ENCODE peak calls at places on chromosome 1, in nine cellular contexts. One of them, this sample, is unnamed.

GRCh38 chr1:116880952-116881351 is 28.8 kb upstream of the PTGFRN start:
- DNase-seq in fibroblast of lung: peak
- DNase-seq in PC-3: no peak
- DNase-seq in colonic mucosa: no peak
- DNase-seq in dorsolateral prefrontal cortex: no peak
- DNase-seq in SK-N-SH: no peak
- DNase-seq in heart left ventricle: no peak
- DNase-seq in cardiac fibroblast: no peak
- DNase-seq in OCI-LY7: no peak
- DNase-seq in this sample: no peak

GRCh38 chr1:203200059-203200553 is 13.6 kb upstream of the CHI3L1 start:
- DNase-seq in cardiac fibroblast: peak
- DNase-seq in SK-N-SH: no peak
- DNase-seq in PC-3: no peak
- DNase-seq in dorsolateral prefrontal cortex: no peak
- DNase-seq in OCI-LY7: no peak
- DNase-seq in colonic mucosa: no peak
- DNase-seq in fibroblast of lung: peak
- DNase-seq in heart left ventricle: no peak
- DNase-seq in this sample: no peak

GRCh38 chr1:208132287-208132882 is 111.8 kb downstream of the PLXNA2 start:
- DNase-seq in OCI-LY7: peak
- DNase-seq in heart left ventricle: peak
- DNase-seq in PC-3: peak
- DNase-seq in colonic mucosa: peak
- DNase-seq in SK-N-SH: peak
- DNase-seq in fibroblast of lung: peak
- DNase-seq in cardiac fibroblast: peak
- DNase-seq in dorsolateral prefrontal cortex: no peak
- DNase-seq in this sample: peak

GRCh38 chr1:63969461-63969893 is 195.7 kb downstream of the ROR1 start:
- DNase-seq in dorsolateral prefrontal cortex: no peak
- DNase-seq in OCI-LY7: no peak
- DNase-seq in colonic mucosa: no peak
- DNase-seq in SK-N-SH: no peak
- DNase-seq in PC-3: peak
- DNase-seq in cardiac fibroblast: peak
- DNase-seq in fibroblast of lung: peak
- DNase-seq in heart left ventricle: no peak
- DNase-seq in this sample: no peak

GRCh38 chr1:239909894-239910293 is 181.8 kb upstream of the FMN2 start:
- DNase-seq in SK-N-SH: no peak
- DNase-seq in fibroblast of lung: peak
- DNase-seq in heart left ventricle: no peak
- DNase-seq in OCI-LY7: no peak
- DNase-seq in dorsolateral prefrontal cortex: peak
- DNase-seq in colonic mucosa: no peak
- DNase-seq in PC-3: no peak
- DNase-seq in cardiac fibroblast: peak
- DNase-seq in this sample: no peak

GRCh38 chr1:87594736-87595383 is 266.2 kb downstream of the LMO4 start:
- DNase-seq in heart left ventricle: no peak
- DNase-seq in cardiac fibroblast: peak
- DNase-seq in dorsolateral prefrontal cortex: no peak
- DNase-seq in colonic mucosa: peak
- DNase-seq in OCI-LY7: no peak
- DNase-seq in SK-N-SH: no peak
- DNase-seq in PC-3: no peak
- DNase-seq in fibroblast of lung: no peak
- DNase-seq in this sample: peak

GRCh38 chr1:198019126-198019525 is 102.0 kb downstream of the LHX9 start:
- DNase-seq in cardiac fibroblast: no peak
- DNase-seq in dorsolateral prefrontal cortex: no peak
- DNase-seq in SK-N-SH: no peak
- DNase-seq in fibroblast of lung: peak
- DNase-seq in colonic mucosa: no peak
- DNase-seq in heart left ventricle: no peak
- DNase-seq in PC-3: no peak
- DNase-seq in OCI-LY7: no peak
- DNase-seq in this sample: no peak

GRCh38 chr1:218462116-218462515 is 117.0 kb downstream of the TGFB2 start:
- DNase-seq in fibroblast of lung: no peak
- DNase-seq in PC-3: no peak
- DNase-seq in cardiac fibroblast: no peak
- DNase-seq in OCI-LY7: no peak
- DNase-seq in SK-N-SH: no peak
- DNase-seq in colonic mucosa: no peak
- DNase-seq in dorsolateral prefrontal cortex: no peak
- DNase-seq in heart left ventricle: no peak
- DNase-seq in this sample: no peak

GRCh38 chr1:206803221-206803730 is 31.0 kb upstream of the IL10 start:
- DNase-seq in heart left ventricle: no peak
- DNase-seq in PC-3: no peak
- DNase-seq in colonic mucosa: peak
- DNase-seq in fibroblast of lung: no peak
- DNase-seq in dorsolateral prefrontal cortex: no peak
- DNase-seq in SK-N-SH: no peak
- DNase-seq in cardiac fibroblast: no peak
- DNase-seq in OCI-LY7: peak
- DNase-seq in this sample: no peak

GRCh38 chr1:12335815-12336214 is 106.0 kb downstream of the VPS13D start:
- DNase-seq in colonic mucosa: no peak
- DNase-seq in SK-N-SH: no peak
- DNase-seq in cardiac fibroblast: no peak
- DNase-seq in OCI-LY7: no peak
- DNase-seq in dorsolateral prefrontal cortex: no peak
- DNase-seq in PC-3: no peak
- DNase-seq in fibroblast of lung: no peak
- DNase-seq in heart left ventricle: no peak
- DNase-seq in this sample: no peak

GRCh38 chr1:29136463-29136915 is 12.8 kb upstream of the TMEM200B start:
- DNase-seq in fibroblast of lung: peak
- DNase-seq in dorsolateral prefrontal cortex: no peak
- DNase-seq in cardiac fibroblast: no peak
- DNase-seq in OCI-LY7: no peak
- DNase-seq in SK-N-SH: peak
- DNase-seq in colonic mucosa: no peak
- DNase-seq in heart left ventricle: no peak
- DNase-seq in PC-3: peak
- DNase-seq in this sample: no peak

DNA sequence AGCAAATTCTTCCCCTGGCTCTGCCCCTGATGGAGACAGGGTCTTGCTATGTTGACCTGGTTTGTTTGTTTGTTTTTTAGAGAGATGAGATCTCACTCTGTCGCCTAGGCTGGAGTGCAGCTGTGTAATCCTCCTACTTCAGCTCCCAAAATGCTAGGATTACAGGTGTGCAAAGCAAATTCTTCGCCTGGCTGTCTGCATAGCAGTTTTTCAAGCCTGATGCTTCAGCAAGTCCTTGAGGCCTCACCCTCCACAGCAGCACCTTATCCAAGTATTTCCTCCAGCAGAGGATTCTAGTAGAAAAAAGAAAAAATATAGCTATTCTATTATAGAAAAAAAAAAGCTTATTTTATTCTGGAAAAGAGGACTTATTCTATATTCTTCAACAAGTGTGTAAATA is 15.1 kb upstream of the RPL5 start:
- DNase-seq in colonic mucosa: no peak
- DNase-seq in cardiac fibroblast: no peak
- DNase-seq in OCI-LY7: no peak
- DNase-seq in heart left ventricle: no peak
- DNase-seq in SK-N-SH: no peak
- DNase-seq in dorsolateral prefrontal cortex: no peak
- DNase-seq in PC-3: no peak
- DNase-seq in fibroblast of lung: no peak
- DNase-seq in this sample: no peak
- TF ChIP-seq CTCF in colonic mucosa: no peak
- TF ChIP-seq CTCF in cardiac fibroblast: no peak
- TF ChIP-seq CTCF in OCI-LY7: no peak
- TF ChIP-seq CTCF in heart left ventricle: no peak
- TF ChIP-seq CTCF in SK-N-SH: no peak
- TF ChIP-seq CTCF in dorsolateral prefrontal cortex: no peak
- TF ChIP-seq CTCF in PC-3: no peak
- TF ChIP-seq CTCF in fibroblast of lung: no peak
- TF ChIP-seq CTCF in this sample: no peak

GRCh38 chr1:24100945-24101737 is 10.8 kb downstream of the MYOM3 start:
- DNase-seq in SK-N-SH: no peak
- DNase-seq in heart left ventricle: no peak
- DNase-seq in colonic mucosa: no peak
- DNase-seq in fibroblast of lung: no peak
- DNase-seq in PC-3: no peak
- DNase-seq in dorsolateral prefrontal cortex: no peak
- DNase-seq in OCI-LY7: no peak
- DNase-seq in cardiac fibroblast: no peak
- DNase-seq in this sample: no peak
- H3K4me3 ChIP-seq in SK-N-SH: no peak
- H3K4me3 ChIP-seq in heart left ventricle: no peak
- H3K4me3 ChIP-seq in colonic mucosa: no peak
- H3K4me3 ChIP-seq in fibroblast of lung: no peak
- H3K4me3 ChIP-seq in PC-3: no peak
- H3K4me3 ChIP-seq in dorsolateral prefrontal cortex: no peak
- H3K4me3 ChIP-seq in OCI-LY7: no peak
- H3K4me3 ChIP-seq in cardiac fibroblast: no peak
- H3K4me3 ChIP-seq in this sample: no peak

DNA sequence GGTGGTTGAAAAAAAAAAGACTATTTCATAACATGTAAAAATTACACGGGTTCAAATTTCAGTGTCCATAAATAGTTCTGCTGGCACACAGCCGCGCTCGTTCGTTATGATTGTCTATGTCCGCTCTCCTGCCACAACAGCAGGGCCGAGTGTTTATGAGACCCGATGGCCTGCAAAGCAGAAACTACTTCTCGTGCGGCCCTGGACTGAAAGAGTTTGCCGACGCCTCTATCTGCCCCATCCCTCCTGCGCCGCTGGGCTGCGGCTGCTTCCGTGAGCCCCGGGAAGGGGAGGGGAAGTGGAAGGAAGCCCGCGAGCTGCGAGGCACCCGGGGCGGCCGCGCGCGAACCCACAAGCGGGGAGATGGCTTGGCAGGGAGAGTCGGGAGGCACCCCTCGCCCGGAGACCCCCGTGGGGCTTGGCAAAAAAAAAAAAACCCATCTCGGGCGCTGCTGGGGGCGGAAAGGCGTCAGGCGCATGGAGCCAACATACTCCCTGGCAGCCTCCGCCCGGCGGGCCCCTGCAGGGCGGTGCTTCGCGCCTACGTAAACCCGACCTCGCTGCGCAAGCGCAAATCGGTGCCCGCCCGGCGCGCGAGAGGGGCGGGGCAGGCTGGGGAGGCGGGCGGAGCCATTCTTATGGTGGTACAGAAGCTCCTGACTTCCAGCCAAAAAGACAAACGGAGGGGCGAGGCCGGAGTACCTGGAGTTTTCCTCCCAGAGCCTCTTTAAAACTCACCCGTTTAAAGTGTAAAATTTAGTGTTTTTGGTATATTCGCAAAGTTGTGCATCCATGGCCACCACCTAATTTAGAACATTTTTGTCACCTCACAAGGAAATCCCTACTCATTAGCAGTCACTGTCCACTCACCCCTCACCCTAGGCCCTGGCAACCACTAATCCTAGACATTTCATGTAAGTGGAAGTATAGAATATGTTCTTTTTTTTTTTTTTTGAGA is 8.3 kb downstream of the SLC27A3 start:
- DNase-seq in cardiac fibroblast: peak
- DNase-seq in heart left ventricle: peak
- DNase-seq in PC-3: peak
- DNase-seq in dorsolateral prefrontal cortex: peak
- DNase-seq in colonic mucosa: peak
- DNase-seq in SK-N-SH: peak
- DNase-seq in fibroblast of lung: peak
- DNase-seq in OCI-LY7: peak
- DNase-seq in this sample: peak
- TF ChIP-seq CTCF in cardiac fibroblast: no peak
- TF ChIP-seq CTCF in heart left ventricle: no peak
- TF ChIP-seq CTCF in PC-3: no peak
- TF ChIP-seq CTCF in dorsolateral prefrontal cortex: peak
- TF ChIP-seq CTCF in colonic mucosa: peak
- TF ChIP-seq CTCF in SK-N-SH: no peak
- TF ChIP-seq CTCF in fibroblast of lung: peak
- TF ChIP-seq CTCF in OCI-LY7: peak
- TF ChIP-seq CTCF in this sample: peak

GRCh38 chr1:37035828-37036666 is 1.7 kb upstream of the GRIK3 start:
- DNase-seq in cardiac fibroblast: no peak
- DNase-seq in OCI-LY7: peak
- DNase-seq in colonic mucosa: no peak
- DNase-seq in fibroblast of lung: no peak
- DNase-seq in dorsolateral prefrontal cortex: no peak
- DNase-seq in heart left ventricle: no peak
- DNase-seq in SK-N-SH: peak
- DNase-seq in PC-3: no peak
- DNase-seq in this sample: no peak

GRCh38 chr1:37035014-37035686 is 835 bp upstream of the GRIK3 start:
- DNase-seq in colonic mucosa: no peak
- DNase-seq in dorsolateral prefrontal cortex: no peak
- DNase-seq in cardiac fibroblast: no peak
- DNase-seq in heart left ventricle: no peak
- DNase-seq in PC-3: no peak
- DNase-seq in fibroblast of lung: no peak
- DNase-seq in SK-N-SH: no peak
- DNase-seq in OCI-LY7: no peak
- DNase-seq in this sample: no peak

GRCh38 chr1:37033355-37034291 is 692 bp downstream of the GRIK3 start:
- DNase-seq in fibroblast of lung: no peak
- DNase-seq in heart left ventricle: no peak
- DNase-seq in dorsolateral prefrontal cortex: no peak
- DNase-seq in SK-N-SH: peak
- DNase-seq in PC-3: no peak
- DNase-seq in OCI-LY7: no peak
- DNase-seq in cardiac fibroblast: no peak
- DNase-seq in colonic mucosa: no peak
- DNase-seq in this sample: no peak

GRCh38 chr1:37032660-37033354 is 1.5 kb downstream of the GRIK3 start:
- DNase-seq in SK-N-SH: peak
- DNase-seq in heart left ventricle: no peak
- DNase-seq in colonic mucosa: no peak
- DNase-seq in cardiac fibroblast: no peak
- DNase-seq in OCI-LY7: no peak
- DNase-seq in PC-3: no peak
- DNase-seq in dorsolateral prefrontal cortex: no peak
- DNase-seq in fibroblast of lung: no peak
- DNase-seq in this sample: no peak

DNA sequence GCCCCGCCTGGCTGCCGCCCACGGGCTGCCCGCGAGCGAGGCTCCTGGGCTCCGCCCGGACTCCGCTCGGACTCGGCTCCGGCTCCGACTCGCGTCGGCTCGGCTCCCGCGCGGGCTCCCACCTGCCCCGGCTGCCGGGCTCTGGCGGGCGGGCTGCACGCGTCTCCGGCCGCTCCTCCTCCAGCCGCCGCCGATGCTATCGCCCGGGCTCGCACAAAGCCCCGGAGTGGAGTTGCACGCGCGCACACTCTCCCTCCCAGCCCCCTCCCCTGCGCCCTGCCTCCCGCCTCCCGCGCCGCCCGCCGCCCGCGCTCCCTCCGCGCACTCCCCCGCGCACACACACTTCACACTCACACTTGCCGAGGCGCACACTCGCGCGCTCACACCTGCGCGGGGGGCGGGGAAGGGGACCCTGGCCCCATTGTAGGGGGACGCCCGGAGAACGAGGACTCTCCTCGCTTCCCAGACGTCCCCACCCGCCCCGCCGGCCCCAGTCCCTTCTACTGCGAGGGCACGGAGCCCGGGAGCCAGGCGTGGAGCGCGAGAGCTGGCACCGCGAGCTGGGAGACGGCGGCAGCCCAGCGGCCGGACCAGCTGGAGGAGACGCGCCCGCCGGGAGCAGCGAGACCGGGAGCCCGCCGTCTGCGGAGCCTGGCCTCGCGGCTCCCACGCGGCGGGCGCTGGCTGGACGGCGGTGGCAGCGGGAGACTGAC is at the start of gene GRIK3:
- DNase-seq in cardiac fibroblast: no peak
- DNase-seq in OCI-LY7: peak
- DNase-seq in heart left ventricle: no peak
- DNase-seq in colonic mucosa: no peak
- DNase-seq in SK-N-SH: peak
- DNase-seq in PC-3: no peak
- DNase-seq in fibroblast of lung: no peak
- DNase-seq in dorsolateral prefrontal cortex: no peak
- DNase-seq in this sample: no peak
- H3K4me3 ChIP-seq in cardiac fibroblast: no peak
- H3K4me3 ChIP-seq in OCI-LY7: peak
- H3K4me3 ChIP-seq in heart left ventricle: peak
- H3K4me3 ChIP-seq in colonic mucosa: no peak
- H3K4me3 ChIP-seq in SK-N-SH: no peak
- H3K4me3 ChIP-seq in PC-3: no peak
- H3K4me3 ChIP-seq in fibroblast of lung: no peak
- H3K4me3 ChIP-seq in dorsolateral prefrontal cortex: peak
- H3K4me3 ChIP-seq in this sample: no peak

This sample was measured in astrocyte of the cerebellum.